ENCODE peak calls at places on chromosomes 11 and 22, in five cellular contexts. N is esophagus squamous epithelium; X is EL; B is stimulated activated CD4-positive, alpha-beta T cell treated with anti-CD3 and anti-CD28 coated beads, Interleukin-12 subunit alpha, Interleukin-12 subunit beta, amount 100 ng/mL, for 48 hours; A is LoVo. S is an unnamed sample.

GRCh38 chr11:62705880-62706831 is 1.1 kb downstream of the BSCL2 start:
- DNase-seq in X (peak; percentile 95), B (peak; percentile 92), N (peak; percentile 68), A (peak; percentile 94), S (peak; percentile 96)

GRCh38 chr22:17085277-17086091 is 684 bp downstream of the IL17RA start:
- DNase-seq in X (peak; percentile 9), N (no peak), A (no peak), B (no peak), S (peak; percentile 15)

GRCh38 chr11:12303431-12304149 is 73.8 kb upstream of the PARVA start:
- DNase-seq in B (no peak), A (no peak), X (no peak), N (no peak), S (no peak)

GRCh38 chr11:57480409-57481137 is 20.2 kb downstream of the RTN4RL2 start:
- DNase-seq in B (peak; percentile 80), N (no peak), A (no peak), X (peak; percentile 55), S (peak; percentile 57)

GRCh38 chr22:50138036-50138435 is 32.5 kb upstream of the PANX2 start:
- DNase-seq in A (no peak), B (no peak), X (no peak), N (no peak), S (peak; percentile 62)

GRCh38 chr11:105689636-105690035 is 79.8 kb downstream of the GRIA4 start:
- DNase-seq in X (no peak), B (no peak), A (no peak), N (no peak), S (peak; percentile 43)

GRCh38 chr11:111230122-111230465 is 15.4 kb upstream of the POU2AF2 start:
- DNase-seq in B (no peak), X (no peak), A (no peak), N (no peak), S (no peak)

GRCh38 chr11:34650528-34650927 is 29.6 kb downstream of the EHF start:
- DNase-seq in N (no peak), X (no peak), B (peak; percentile 81), A (no peak), S (no peak)

GRCh38 chr22:27577570-27577969 is 224.0 kb downstream of the MN1 start:
- DNase-seq in X (no peak), B (no peak), A (no peak), N (no peak), S (no peak)